ENCODE peak calls at places on chromosomes 6 and 20, in nine cellular contexts. Z, V, X, G, C, Y, U, P and Q are unnamed samples. For H3K4me1, the result is how much of the 10 kb centered on the place peaks cover.

GRCh38 chr6:89289710-89290109 is 25.4 kb downstream of the GABRR2 start:
- DNase-seq in P (no peak), Z (no peak), X (no peak), C (no peak), G (no peak), V (no peak), Y (no peak), U (no peak), Q (no peak)

GRCh38 chr6:140789466-140789865 is 1343.3 kb upstream of the GJE1 start:
- DNase-seq in Y (no peak), C (no peak), U (no peak), Z (no peak), V (no peak), G (no peak), X (no peak), P (no peak), Q (no peak)

GRCh38 chr6:42225419-42225818 is 7.8 kb upstream of the MRPS10 start:
- DNase-seq in U (no peak), P (no peak), Y (no peak), X (no peak), G (no peak), V (no peak), C (no peak), Z (no peak), Q (no peak)

GRCh38 chr6:145898376-145898775 is 65.8 kb downstream of the SHPRH start:
- DNase-seq in G (no peak), C (no peak), U (no peak), P (no peak), Y (no peak), V (no peak), X (no peak), Z (no peak), Q (no peak)

GRCh38 chr6:158095031-158095430 is 73.0 kb downstream of the SERAC1 start:
- DNase-seq in U (no peak), X (no peak), C (no peak), Y (no peak), G (no peak), V (no peak), Z (no peak), P (no peak), Q (no peak)

GRCh38 chr6:161367472-161367871 is 93.6 kb upstream of the AGPAT4 start:
- DNase-seq in Z (no peak), C (no peak), U (no peak), G (no peak), V (no peak), Y (no peak), P (no peak), X (no peak), Q (no peak)

GRCh38 chr6:117167520-117168271 is 97.7 kb upstream of the VGLL2 start:
- DNase-seq in Z (no peak), C (peak), P (no peak), V (peak), X (no peak), Y (peak), U (no peak), G (no peak), Q (no peak)

GRCh38 chr6:108348655-108349349 is 53.9 kb downstream of the AFG1L start:
- DNase-seq in C (no peak), Y (no peak), P (no peak), G (no peak), U (no peak), Z (no peak), V (no peak), X (no peak), Q (no peak)

GRCh38 chr20:44428174-44429016 is 47.3 kb upstream of the TTPAL start:
- DNase-seq in P (no peak), U (no peak), Z (no peak), G (no peak), X (no peak), C (no peak), V (no peak), Y (no peak), Q (no peak)

GRCh38 chr6:111793711-111794111 is 79.5 kb downstream of the FYN start:
- DNase-seq in Y (no peak), U (no peak), G (no peak), V (no peak), Z (no peak), X (no peak), P (no peak), C (no peak), Q (no peak)

GRCh38 chr6:150937126-150937906 is 71.8 kb downstream of the MTHFD1L start:
- DNase-seq in P (no peak), Y (peak), Z (peak), U (no peak), V (peak), C (no peak), X (peak), G (no peak), Q (peak)

GRCh38 chr6:168133707-168134398 is 54.8 kb upstream of the FRMD1 start:
- DNase-seq in Z (no peak), X (no peak), P (no peak), V (no peak), G (no peak), U (no peak), C (no peak), Y (no peak), Q (no peak)

DNA sequence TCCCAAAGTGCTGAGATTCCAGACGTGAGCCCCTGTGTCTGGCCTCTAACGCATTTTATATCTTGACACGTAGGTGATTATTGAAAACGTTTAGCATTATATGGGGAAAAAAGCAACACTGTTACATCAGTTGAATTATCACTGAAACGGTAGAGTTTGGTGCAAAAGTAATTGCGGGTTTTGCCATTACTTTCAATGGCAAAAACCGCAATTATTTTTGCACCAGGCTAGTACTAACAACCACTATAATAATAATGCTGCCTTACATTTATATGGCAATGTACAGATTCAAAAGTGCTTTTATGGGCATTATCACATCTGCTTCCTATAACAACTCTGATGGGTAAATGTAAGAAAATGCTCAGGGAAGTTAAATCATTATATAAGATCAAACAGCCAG is 57.3 kb downstream of the OPRM1 start:
- DNase-seq in G (no peak), X (no peak), P (no peak), U (no peak), Y (no peak), C (no peak), V (no peak), Z (no peak), Q (no peak)
- H3K27ac ChIP-seq in G (no peak), X (no peak), P (no peak), U (no peak), Y (no peak), C (no peak), V (no peak), Z (no peak), Q (no peak)

DNA sequence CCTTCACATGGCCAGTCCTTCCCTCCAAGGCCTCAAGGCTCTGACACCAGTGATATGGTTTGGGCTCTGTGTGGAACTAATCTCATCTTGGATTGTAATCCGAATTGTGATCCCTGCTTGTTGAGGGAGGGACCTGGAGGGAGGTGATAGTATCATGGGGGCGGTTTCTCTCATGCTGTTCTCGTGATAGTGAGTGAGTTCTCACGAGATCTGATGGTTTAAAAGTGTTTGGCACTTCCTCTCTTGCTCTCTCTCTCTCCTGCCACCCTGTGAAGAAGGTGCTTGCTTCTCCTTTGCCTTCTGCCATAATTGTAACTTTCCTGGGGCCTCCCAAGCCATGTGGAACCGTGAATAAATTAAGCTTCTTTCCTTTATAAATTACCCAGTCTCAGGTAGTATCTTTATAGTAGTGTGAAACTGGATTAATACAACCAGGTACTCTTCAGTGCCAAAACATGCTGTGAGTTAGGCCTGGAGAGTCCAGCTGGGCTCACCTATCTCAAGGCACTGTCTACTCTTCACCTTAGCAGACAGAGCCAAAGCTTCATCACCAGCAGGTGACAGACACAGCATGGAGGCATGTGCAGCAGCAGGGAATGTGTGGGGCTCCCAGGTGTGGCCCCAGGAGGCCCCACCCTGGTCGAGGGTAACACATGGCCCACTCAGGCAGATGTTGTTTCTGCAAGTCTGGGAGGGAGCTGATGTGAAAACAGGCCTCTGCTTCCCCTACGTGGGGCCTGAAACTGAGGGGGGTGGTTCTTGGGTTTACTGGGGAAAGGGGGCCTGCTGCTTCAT is 97.5 kb upstream of the CDYL start:
- DNase-seq in Y (no peak), V (no peak), X (no peak), P (no peak), C (no peak), U (no peak), Z (no peak), G (no peak), Q (no peak)
- H3K4me1 ChIP-seq in Y (under half), V (under half), X (under half), P (under half), C (under half), U (under half), Z (under half), G (under half), Q (under half)

GRCh38 chr20:31916724-31917123 is 35.1 kb downstream of the PDRG1 start:
- DNase-seq in G (no peak), U (no peak), C (no peak), Y (no peak), P (no peak), V (no peak), Z (no peak), X (no peak), Q (no peak)
- TF ChIP-seq CTCF in G (no peak), U (no peak), C (no peak), Y (no peak), P (no peak), V (no peak), Z (no peak), X (no peak), Q (no peak)

DNA sequence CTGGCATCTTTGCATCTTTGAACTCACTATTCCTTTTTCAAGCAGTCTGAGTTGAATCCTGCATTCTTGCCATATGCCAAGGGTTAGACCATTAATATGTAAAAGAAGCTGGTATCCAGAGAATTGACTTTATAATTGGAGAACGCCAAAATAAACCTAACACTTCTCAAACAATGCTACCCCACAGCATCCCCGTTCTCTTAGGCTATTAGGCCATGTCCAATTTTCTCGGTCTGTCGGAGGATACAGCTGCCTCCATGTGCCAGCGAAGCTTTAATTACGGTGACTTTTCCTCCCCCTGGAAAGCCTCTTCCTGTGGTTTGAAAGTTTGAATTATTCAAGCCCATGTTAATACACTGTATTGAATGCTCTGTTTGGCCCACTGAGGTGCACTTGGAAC is 60.6 kb downstream of the HS3ST5 start:
- DNase-seq in X (no peak), Y (no peak), G (no peak), P (no peak), Z (no peak), C (no peak), U (peak), V (no peak), Q (no peak)
- H3K27ac ChIP-seq in X (no peak), Y (no peak), G (no peak), P (no peak), Z (no peak), C (no peak), U (no peak), V (no peak), Q (no peak)

GRCh38 chr6:156848123-156848522 is 70.9 kb downstream of the ARID1B start:
- DNase-seq in C (no peak), X (no peak), V (no peak), G (no peak), Y (no peak), P (no peak), U (no peak), Z (no peak), Q (no peak)
- H3K4me1 ChIP-seq in C (under half), X (half or more), V (half or more), G (half or more), Y (under half), P (half or more), U (half or more), Z (under half), Q (half or more)

GRCh38 chr20:50654899-50655298 is 36.4 kb downstream of the RIPOR3 start:
- DNase-seq in Z (no peak), C (no peak), Y (no peak), V (peak), G (no peak), U (peak), P (no peak), X (no peak), Q (no peak)

GRCh38 chr20:50663095-50663821 is 28.1 kb downstream of the RIPOR3 start:
- DNase-seq in U (no peak), G (peak), Y (peak), Z (no peak), P (no peak), V (no peak), X (peak), C (no peak), Q (peak)

GRCh38 chr20:50655325-50655880 is 35.9 kb downstream of the RIPOR3 start:
- DNase-seq in X (peak), P (no peak), Y (peak), U (peak), C (peak), V (peak), Z (peak), G (no peak), Q (no peak)

GRCh38 chr20:50659975-50660670 is 31.2 kb downstream of the RIPOR3 start:
- DNase-seq in G (no peak), P (no peak), U (no peak), V (no peak), Z (no peak), X (no peak), C (no peak), Y (peak), Q (no peak)

DNA sequence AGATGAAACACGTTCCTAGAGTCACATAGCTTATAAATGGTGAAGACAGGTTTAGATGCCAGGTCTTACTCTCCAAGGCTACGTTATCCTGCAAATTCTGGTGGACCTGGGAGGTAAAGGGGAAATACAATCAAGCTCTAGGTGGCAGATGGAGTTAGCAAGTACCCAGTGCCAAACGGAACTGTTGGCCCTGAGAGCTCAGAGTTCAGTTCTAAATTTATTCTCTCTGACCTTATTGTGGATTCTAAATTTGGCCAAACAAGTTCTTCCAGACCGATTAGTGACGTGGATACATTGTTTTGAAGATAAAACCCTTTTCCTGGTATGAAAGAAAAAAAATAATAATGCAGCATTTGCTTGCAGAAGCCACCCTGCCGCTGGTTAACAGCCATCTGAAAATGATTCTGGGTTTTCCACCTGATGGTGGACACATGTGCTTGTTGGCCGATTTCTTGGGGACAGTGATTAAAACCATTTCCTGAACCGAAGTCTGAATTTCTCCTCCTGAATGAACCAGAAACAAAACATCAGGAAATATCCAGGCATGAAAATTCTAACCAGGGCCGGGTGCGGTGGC is 32.5 kb downstream of the RIPOR3 start:
- DNase-seq in U (no peak), G (no peak), Y (peak), X (no peak), C (no peak), P (no peak), Z (no peak), V (no peak), Q (no peak)
- TF ChIP-seq CTCF in U (no peak), G (no peak), Y (peak), X (peak), C (no peak), P (no peak), Z (no peak), V (peak), Q (no peak)

GRCh38 chr6:85678602-85679444 is 36.1 kb upstream of the SYNCRIP start:
- DNase-seq in X (peak), G (peak), Z (peak), V (peak), C (peak), Y (peak), P (peak), U (peak), Q (peak)

GRCh38 chr6:85676086-85676729 is 33.5 kb upstream of the SYNCRIP start:
- DNase-seq in G (peak), P (no peak), V (no peak), X (no peak), U (no peak), Y (no peak), Z (no peak), C (no peak), Q (no peak)

GRCh38 chr6:85678000-85678601 is 35.4 kb upstream of the SYNCRIP start:
- DNase-seq in X (no peak), Z (no peak), G (no peak), V (no peak), Y (no peak), C (no peak), P (peak), U (no peak), Q (no peak)

GRCh38 chr6:85675030-85675819 is 32.5 kb upstream of the SYNCRIP start:
- DNase-seq in P (no peak), Z (no peak), G (peak), Y (no peak), C (peak), X (no peak), U (no peak), V (peak), Q (no peak)

GRCh38 chr6:85677243-85677956 is 34.7 kb upstream of the SYNCRIP start:
- DNase-seq in Z (no peak), C (no peak), P (no peak), V (no peak), U (no peak), X (no peak), G (peak), Y (no peak), Q (no peak)
- H3K27ac ChIP-seq in Z (peak), C (peak), P (peak), V (peak), U (peak), X (peak), G (peak), Y (no peak), Q (peak)